ENCODE peak calls at places on chromosomes 3 and 15, in seven cellular contexts. J, Y, N, R, D, C and G are unnamed samples.

GRCh38 chr3:136671921-136672320 is 80.3 kb downstream of the STAG1 start:
- DNase-seq in J (no peak), Y (no peak), N (no peak), R (no peak), D (no peak), C (no peak), G (no peak)

GRCh38 chr3:111385971-111386495 is 156.0 kb upstream of the CD96 start:
- DNase-seq in J (no peak), Y (no peak), N (no peak), R (no peak), D (no peak), C (no peak), G (no peak)

GRCh38 chr15:62506217-62506805 is 341.2 kb upstream of the C2CD4B start:
- DNase-seq in J (no peak), Y (no peak), N (no peak), R (no peak), D (peak), C (no peak), G (no peak)

GRCh38 chr15:41853191-41853590 is 14.5 kb downstream of the PLA2G4B start:
- DNase-seq in J (no peak), Y (no peak), N (no peak), R (no peak), D (no peak), C (no peak), G (no peak)

GRCh38 chr3:87468938-87469337 is 192.6 kb upstream of the POU1F1 start:
- DNase-seq in J (no peak), Y (no peak), N (no peak), R (no peak), D (no peak), C (no peak), G (no peak)

GRCh38 chr3:170709046-170709445 is 123.2 kb upstream of the SLC7A14 start:
- DNase-seq in J (no peak), Y (peak), N (no peak), R (no peak), D (no peak), C (no peak), G (no peak)

GRCh38 chr3:45426161-45426560 is 37.8 kb downstream of the LARS2 start:
- DNase-seq in J (no peak), Y (peak), N (no peak), R (no peak), D (no peak), C (no peak), G (no peak)

GRCh38 chr3:23921052-23921511 is 4.2 kb downstream of the RPL15 start:
- DNase-seq in J (no peak), Y (no peak), N (no peak), R (no peak), D (peak), C (no peak), G (no peak)

GRCh38 chr15:101013769-101014223 is 94.6 kb downstream of the LRRK1 start:
- DNase-seq in J (no peak), Y (no peak), N (no peak), R (no peak), D (no peak), C (no peak), G (no peak)

GRCh38 chr3:170690133-170690981 is 104.5 kb upstream of the SLC7A14 start:
- DNase-seq in J (peak), Y (peak), N (peak), R (peak), D (peak), C (peak), G (peak)

GRCh38 chr3:187729598-187729997 is 15.7 kb downstream of the BCL6 start:
- DNase-seq in J (no peak), Y (no peak), N (no peak), R (no peak), D (no peak), C (no peak), G (no peak)
- TF ChIP-seq POLR2A in J (no peak), Y (no peak), N (no peak), R (no peak), D (no peak), C (no peak), G (no peak)

DNA sequence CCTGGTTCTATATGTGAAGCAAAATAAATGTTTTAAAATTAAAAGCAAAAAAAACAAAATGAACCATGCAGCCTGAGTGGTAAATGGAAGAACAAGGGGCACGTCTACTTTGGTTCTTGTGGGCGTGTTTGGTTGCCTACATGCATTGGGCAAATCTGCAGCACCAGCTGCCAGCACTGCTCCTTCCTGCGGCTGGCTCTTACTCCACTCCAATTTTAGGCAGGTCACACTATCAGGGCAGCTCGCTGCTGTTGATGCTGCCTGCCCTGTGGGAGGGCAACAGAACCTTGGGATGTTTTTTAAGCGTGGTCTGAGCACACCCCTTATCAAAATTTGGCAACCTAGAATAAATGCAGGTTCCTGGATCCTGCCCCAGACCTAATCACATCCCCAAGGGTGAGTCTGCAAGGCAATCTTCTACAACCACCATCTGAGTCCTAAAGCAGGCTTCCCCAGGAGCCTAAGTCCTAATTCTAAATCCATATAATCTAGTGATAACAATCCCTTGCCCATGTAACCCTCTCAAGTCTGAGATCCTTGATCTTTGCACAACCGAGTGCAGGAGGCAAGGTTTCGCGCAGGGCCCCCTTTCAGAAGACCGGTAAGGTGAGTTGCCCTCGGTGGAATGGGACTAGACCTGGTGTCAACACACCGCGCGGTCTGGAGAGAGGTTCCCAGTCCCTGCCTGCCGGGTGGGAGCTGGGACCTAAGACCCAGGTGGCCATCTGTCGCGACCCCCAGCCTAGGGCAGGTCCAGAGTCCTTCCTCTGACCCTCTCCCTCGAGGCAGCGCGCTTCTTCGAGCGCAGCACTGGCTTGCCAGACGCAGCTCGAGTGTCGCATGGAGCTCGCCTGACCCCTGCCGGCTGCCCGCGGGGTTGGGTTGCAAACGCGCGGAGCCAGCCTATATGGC is 15.9 kb downstream of the IVD start:
- DNase-seq in J (peak), Y (peak), N (peak), R (peak), D (peak), C (peak), G (peak)
- H3K27ac ChIP-seq in J (peak), Y (peak), N (peak), R (no peak), D (no peak), C (peak), G (no peak)

GRCh38 chr3:127822836-127823589 is 698 bp upstream of the MGLL start:
- DNase-seq in J (no peak), Y (peak), N (peak), R (peak), D (no peak), C (peak), G (peak)
- TF ChIP-seq POLR2A in J (no peak), Y (peak), N (peak), R (no peak), D (peak), C (peak), G (no peak)

GRCh38 chr3:121651684-121652083 is 9.0 kb downstream of the HCLS1 start:
- DNase-seq in J (no peak), Y (no peak), N (no peak), R (no peak), D (no peak), C (no peak), G (no peak)

GRCh38 chr3:121648219-121648958 is 12.3 kb downstream of the HCLS1 start:
- DNase-seq in J (no peak), Y (no peak), N (no peak), R (no peak), D (no peak), C (peak), G (no peak)

GRCh38 chr3:121645054-121645453 is 15.6 kb downstream of the HCLS1 start:
- DNase-seq in J (no peak), Y (no peak), N (no peak), R (no peak), D (no peak), C (no peak), G (no peak)

GRCh38 chr3:121654493-121655385 is 6.0 kb downstream of the HCLS1 start:
- DNase-seq in J (no peak), Y (no peak), N (no peak), R (no peak), D (no peak), C (no peak), G (no peak)

GRCh38 chr3:121649645-121650044 is 11.1 kb downstream of the HCLS1 start:
- DNase-seq in J (no peak), Y (no peak), N (no peak), R (no peak), D (no peak), C (no peak), G (no peak)
- H3K27ac ChIP-seq in J (no peak), Y (no peak), N (peak), R (no peak), D (no peak), C (no peak), G (no peak)